ENCODE peak calls at places on chromosomes 13 and 19, in eight cellular contexts. One of them, this sample, is unnamed.
A peak's percentile ranks its signal among the peaks of the same experiment; 100 is the strongest.

GRCh38 chr19:56273563-56274117 is 1.1 kb downstream of the EDDM13 start:
- DNase-seq in tibial artery: no peak
- DNase-seq in esophagus squamous epithelium: no peak
- DNase-seq in pancreas: no peak
- DNase-seq in right lobe of liver: no peak
- DNase-seq in body of pancreas: no peak
- DNase-seq in endothelial cell of umbilical vein: peak; percentile 80
- DNase-seq in K562: no peak
- DNase-seq in this sample: no peak

GRCh38 chr13:107421951-107422350 is 793.4 kb downstream of the LIG4 start:
- DNase-seq in tibial artery: no peak
- DNase-seq in esophagus squamous epithelium: no peak
- DNase-seq in pancreas: no peak
- DNase-seq in right lobe of liver: no peak
- DNase-seq in body of pancreas: no peak
- DNase-seq in endothelial cell of umbilical vein: no peak
- DNase-seq in K562: no peak
- DNase-seq in this sample: no peak

GRCh38 chr19:33377586-33378475 is 4.3 kb downstream of the CEBPG start:
- DNase-seq in tibial artery: no peak
- DNase-seq in esophagus squamous epithelium: no peak
- DNase-seq in pancreas: no peak
- DNase-seq in right lobe of liver: no peak
- DNase-seq in body of pancreas: no peak
- DNase-seq in endothelial cell of umbilical vein: peak; percentile 56
- DNase-seq in K562: no peak
- DNase-seq in this sample: no peak

GRCh38 chr19:39499082-39499642 is 415 bp downstream of the DLL3 start:
- DNase-seq in tibial artery: no peak
- DNase-seq in esophagus squamous epithelium: no peak
- DNase-seq in pancreas: no peak
- DNase-seq in right lobe of liver: no peak
- DNase-seq in body of pancreas: no peak
- DNase-seq in endothelial cell of umbilical vein: no peak
- DNase-seq in K562: no peak
- DNase-seq in this sample: no peak

GRCh38 chr13:106569233-106570095 is 1.5 kb upstream of the ARGLU1 start:
- DNase-seq in tibial artery: no peak
- DNase-seq in esophagus squamous epithelium: no peak
- DNase-seq in pancreas: no peak
- DNase-seq in right lobe of liver: no peak
- DNase-seq in body of pancreas: no peak
- DNase-seq in endothelial cell of umbilical vein: no peak
- DNase-seq in K562: no peak
- DNase-seq in this sample: no peak

GRCh38 chr13:99442273-99442895 is 58.9 kb upstream of the TM9SF2 start:
- DNase-seq in tibial artery: no peak
- DNase-seq in esophagus squamous epithelium: no peak
- DNase-seq in pancreas: peak; percentile 59
- DNase-seq in right lobe of liver: no peak
- DNase-seq in body of pancreas: peak; percentile 44
- DNase-seq in endothelial cell of umbilical vein: peak; percentile 58
- DNase-seq in K562: peak; percentile 30
- DNase-seq in this sample: no peak

GRCh38 chr19:5254944-5255343 is 85.7 kb downstream of the PTPRS start:
- DNase-seq in tibial artery: no peak
- DNase-seq in esophagus squamous epithelium: no peak
- DNase-seq in pancreas: no peak
- DNase-seq in right lobe of liver: no peak
- DNase-seq in body of pancreas: no peak
- DNase-seq in endothelial cell of umbilical vein: no peak
- DNase-seq in K562: no peak
- DNase-seq in this sample: no peak

GRCh38 chr13:68748038-68748437 is 1359.6 kb upstream of the ATXN8OS start:
- DNase-seq in tibial artery: no peak
- DNase-seq in esophagus squamous epithelium: no peak
- DNase-seq in pancreas: no peak
- DNase-seq in right lobe of liver: no peak
- DNase-seq in body of pancreas: no peak
- DNase-seq in endothelial cell of umbilical vein: peak; percentile 20
- DNase-seq in K562: no peak
- DNase-seq in this sample: no peak

GRCh38 chr19:35828694-35829301 is 16.2 kb upstream of the PRODH2 start:
- DNase-seq in tibial artery: no peak
- DNase-seq in esophagus squamous epithelium: no peak
- DNase-seq in pancreas: peak; percentile 26
- DNase-seq in right lobe of liver: no peak
- DNase-seq in body of pancreas: peak; percentile 36
- DNase-seq in endothelial cell of umbilical vein: peak; percentile 45
- DNase-seq in K562: peak; percentile 76
- DNase-seq in this sample: no peak

GRCh38 chr19:34365463-34366401 is 736 bp downstream of the GPI start:
- DNase-seq in tibial artery: peak; percentile 74
- DNase-seq in esophagus squamous epithelium: no peak
- DNase-seq in pancreas: peak; percentile 41
- DNase-seq in right lobe of liver: peak; percentile 80
- DNase-seq in body of pancreas: peak; percentile 36
- DNase-seq in endothelial cell of umbilical vein: peak; percentile 40
- DNase-seq in K562: peak; percentile 63
- DNase-seq in this sample: peak; percentile 45

GRCh38 chr19:38310986-38311385 is 4.8 kb downstream of the YIF1B start:
- DNase-seq in tibial artery: no peak
- DNase-seq in esophagus squamous epithelium: no peak
- DNase-seq in pancreas: no peak
- DNase-seq in right lobe of liver: no peak
- DNase-seq in body of pancreas: no peak
- DNase-seq in endothelial cell of umbilical vein: no peak
- DNase-seq in K562: no peak
- DNase-seq in this sample: no peak

GRCh38 chr19:50433201-50434180 is 799 bp downstream of the MYBPC2 start:
- DNase-seq in tibial artery: no peak
- DNase-seq in esophagus squamous epithelium: no peak
- DNase-seq in pancreas: no peak
- DNase-seq in right lobe of liver: no peak
- DNase-seq in body of pancreas: no peak
- DNase-seq in endothelial cell of umbilical vein: no peak
- DNase-seq in K562: no peak
- DNase-seq in this sample: no peak

GRCh38 chr19:39969681-39970423 is 1.1 kb upstream of the PSMC4 start:
- DNase-seq in tibial artery: no peak
- DNase-seq in esophagus squamous epithelium: no peak
- DNase-seq in pancreas: no peak
- DNase-seq in right lobe of liver: no peak
- DNase-seq in body of pancreas: no peak
- DNase-seq in endothelial cell of umbilical vein: no peak
- DNase-seq in K562: no peak
- DNase-seq in this sample: no peak

GRCh38 chr19:52993342-52994178 is 20.2 kb upstream of the ERVV-1 start:
- DNase-seq in tibial artery: peak; percentile 89
- DNase-seq in esophagus squamous epithelium: no peak
- DNase-seq in pancreas: peak; percentile 65
- DNase-seq in right lobe of liver: peak; percentile 60
- DNase-seq in body of pancreas: peak; percentile 77
- DNase-seq in endothelial cell of umbilical vein: peak; percentile 76
- DNase-seq in K562: peak; percentile 89
- DNase-seq in this sample: peak; percentile 78

GRCh38 chr19:49340069-49340864 is 5.1 kb downstream of the CD37 start:
- DNase-seq in tibial artery: peak; percentile 97
- DNase-seq in esophagus squamous epithelium: no peak
- DNase-seq in pancreas: peak; percentile 94
- DNase-seq in right lobe of liver: peak; percentile 89
- DNase-seq in body of pancreas: peak; percentile 90
- DNase-seq in endothelial cell of umbilical vein: peak; percentile 56
- DNase-seq in K562: peak; percentile 85
- DNase-seq in this sample: peak; percentile 75

GRCh38 chr19:19647037-19647835 is 3.8 kb upstream of the GMIP start:
- DNase-seq in tibial artery: no peak
- DNase-seq in esophagus squamous epithelium: no peak
- DNase-seq in pancreas: no peak
- DNase-seq in right lobe of liver: no peak
- DNase-seq in body of pancreas: no peak
- DNase-seq in endothelial cell of umbilical vein: no peak
- DNase-seq in K562: no peak
- DNase-seq in this sample: no peak

GRCh38 chr13:39461685-39462266 is 141.2 kb downstream of the LHFPL6 start:
- DNase-seq in tibial artery: no peak
- DNase-seq in esophagus squamous epithelium: no peak
- DNase-seq in pancreas: no peak
- DNase-seq in right lobe of liver: no peak
- DNase-seq in body of pancreas: no peak
- DNase-seq in endothelial cell of umbilical vein: no peak
- DNase-seq in K562: no peak
- DNase-seq in this sample: no peak

GRCh38 chr13:29423050-29423449 is 172.4 kb downstream of the SLC7A1 start:
- DNase-seq in tibial artery: no peak
- DNase-seq in esophagus squamous epithelium: no peak
- DNase-seq in pancreas: no peak
- DNase-seq in right lobe of liver: no peak
- DNase-seq in body of pancreas: no peak
- DNase-seq in endothelial cell of umbilical vein: no peak
- DNase-seq in K562: no peak
- DNase-seq in this sample: no peak

GRCh38 chr19:30625947-30626346 is 253.8 kb downstream of the ZNF536 start:
- DNase-seq in tibial artery: no peak
- DNase-seq in esophagus squamous epithelium: no peak
- DNase-seq in pancreas: no peak
- DNase-seq in right lobe of liver: no peak
- DNase-seq in body of pancreas: no peak
- DNase-seq in endothelial cell of umbilical vein: no peak
- DNase-seq in K562: no peak
- DNase-seq in this sample: no peak

GRCh38 chr19:30791116-30791515 is 418.9 kb downstream of the ZNF536 start:
- DNase-seq in tibial artery: no peak
- DNase-seq in esophagus squamous epithelium: no peak
- DNase-seq in pancreas: no peak
- DNase-seq in right lobe of liver: no peak
- DNase-seq in body of pancreas: no peak
- DNase-seq in endothelial cell of umbilical vein: no peak
- DNase-seq in K562: no peak
- DNase-seq in this sample: peak; percentile 20

GRCh38 chr13:90430127-90430526 is 917.4 kb upstream of the MIR17HG start:
- DNase-seq in tibial artery: no peak
- DNase-seq in esophagus squamous epithelium: no peak
- DNase-seq in pancreas: no peak
- DNase-seq in right lobe of liver: no peak
- DNase-seq in body of pancreas: no peak
- DNase-seq in endothelial cell of umbilical vein: no peak
- DNase-seq in K562: no peak
- DNase-seq in this sample: no peak

DNA sequence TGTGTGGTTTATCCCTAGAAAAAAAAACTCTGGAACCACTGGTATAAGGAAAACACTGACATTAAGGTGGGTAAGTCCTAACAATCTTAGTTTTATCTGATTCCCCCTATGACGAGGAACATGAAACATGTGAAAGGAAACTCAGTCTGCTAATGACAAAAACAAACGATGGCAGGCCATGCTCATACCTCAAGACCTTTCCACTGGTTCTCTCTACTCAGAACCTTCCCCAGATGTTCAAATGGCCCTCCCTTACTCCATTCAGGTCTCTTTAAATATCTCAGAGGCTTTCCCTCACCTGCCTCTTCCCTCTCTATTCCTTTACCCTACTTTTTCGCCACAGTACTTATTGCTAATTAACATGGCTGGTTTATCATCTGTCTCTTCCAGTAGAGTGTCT is 1.6 kb downstream of the TUBGCP3 start:
- DNase-seq in tibial artery: no peak
- DNase-seq in esophagus squamous epithelium: no peak
- DNase-seq in pancreas: no peak
- DNase-seq in right lobe of liver: no peak
- DNase-seq in body of pancreas: no peak
- DNase-seq in endothelial cell of umbilical vein: no peak
- DNase-seq in K562: no peak
- DNase-seq in this sample: no peak
- H3K27ac ChIP-seq in tibial artery: peak overlapping the region; percentile 88
- H3K27ac ChIP-seq in esophagus squamous epithelium: peak overlapping the region; percentile 99
- H3K27ac ChIP-seq in pancreas: no peak overlapping the region
- H3K27ac ChIP-seq in right lobe of liver: no peak overlapping the region
- H3K27ac ChIP-seq in body of pancreas: peak overlapping the region; percentile 4
- H3K27ac ChIP-seq in endothelial cell of umbilical vein: no peak overlapping the region
- H3K27ac ChIP-seq in K562: peak overlapping the region; percentile 98
- H3K27ac ChIP-seq in this sample: no peak overlapping the region

DNA sequence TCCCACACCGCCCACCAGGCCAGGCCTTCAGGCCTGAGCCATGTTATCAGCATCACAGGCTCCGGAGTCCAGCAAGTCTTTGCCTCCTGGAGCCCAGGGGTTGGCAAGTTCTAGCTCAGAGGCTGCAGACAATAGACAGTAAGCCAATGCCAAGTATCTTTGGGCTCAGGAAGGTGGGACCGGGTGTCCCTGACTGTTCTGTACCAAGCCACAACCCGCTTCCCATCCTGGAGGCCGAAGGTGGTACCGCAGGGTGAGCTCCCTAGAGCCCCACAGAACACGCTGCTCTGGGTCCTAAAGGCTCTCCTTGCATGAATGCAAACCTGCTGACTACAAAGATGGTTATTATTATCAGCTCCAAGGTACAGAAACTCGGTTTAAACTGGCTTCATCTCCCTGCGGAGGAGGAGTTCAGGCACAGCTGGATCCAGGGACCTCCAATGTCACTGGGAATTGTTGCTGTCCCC is 5.5 kb upstream of the FSTL3 start:
- DNase-seq in tibial artery: no peak
- DNase-seq in esophagus squamous epithelium: no peak
- DNase-seq in pancreas: no peak
- DNase-seq in right lobe of liver: no peak
- DNase-seq in body of pancreas: no peak
- DNase-seq in endothelial cell of umbilical vein: no peak
- DNase-seq in K562: no peak
- DNase-seq in this sample: no peak
- TF ChIP-seq CTCF in tibial artery: no peak
- TF ChIP-seq CTCF in esophagus squamous epithelium: no peak
- TF ChIP-seq CTCF in pancreas: no peak
- TF ChIP-seq CTCF in right lobe of liver: no peak
- TF ChIP-seq CTCF in body of pancreas: no peak
- TF ChIP-seq CTCF in endothelial cell of umbilical vein: no peak
- TF ChIP-seq CTCF in K562: no peak
- TF ChIP-seq CTCF in this sample: no peak

GRCh38 chr19:28063702-28064101 is 1149.2 kb downstream of the UQCRFS1 start:
- DNase-seq in tibial artery: no peak
- DNase-seq in esophagus squamous epithelium: no peak
- DNase-seq in pancreas: no peak
- DNase-seq in right lobe of liver: no peak
- DNase-seq in body of pancreas: no peak
- DNase-seq in endothelial cell of umbilical vein: no peak
- DNase-seq in K562: no peak
- DNase-seq in this sample: peak; percentile 23
- H3K9me3 ChIP-seq in tibial artery: peaks cover 6% of the 10 kb centered on the region
- H3K9me3 ChIP-seq in esophagus squamous epithelium: peaks cover 7% of the 10 kb centered on the region
- H3K9me3 ChIP-seq in pancreas: no peaks in the 10 kb centered on the region
- H3K9me3 ChIP-seq in right lobe of liver: no peaks in the 10 kb centered on the region
- H3K9me3 ChIP-seq in body of pancreas: no peaks in the 10 kb centered on the region
- H3K9me3 ChIP-seq in endothelial cell of umbilical vein: peaks cover 7% of the 10 kb centered on the region
- H3K9me3 ChIP-seq in K562: no peaks in the 10 kb centered on the region
- H3K9me3 ChIP-seq in this sample: peaks cover 21% of the 10 kb centered on the region

GRCh38 chr13:25180450-25180794 is 8.3 kb upstream of the AMER2 start:
- DNase-seq in tibial artery: no peak
- DNase-seq in esophagus squamous epithelium: no peak
- DNase-seq in pancreas: no peak
- DNase-seq in right lobe of liver: no peak
- DNase-seq in body of pancreas: no peak
- DNase-seq in endothelial cell of umbilical vein: no peak
- DNase-seq in K562: no peak
- DNase-seq in this sample: no peak
- H3K27ac ChIP-seq in tibial artery: no peak overlapping the region
- H3K27ac ChIP-seq in esophagus squamous epithelium: no peak overlapping the region
- H3K27ac ChIP-seq in pancreas: no peak overlapping the region
- H3K27ac ChIP-seq in right lobe of liver: no peak overlapping the region
- H3K27ac ChIP-seq in body of pancreas: no peak overlapping the region
- H3K27ac ChIP-seq in endothelial cell of umbilical vein: no peak overlapping the region
- H3K27ac ChIP-seq in K562: no peak overlapping the region
- H3K27ac ChIP-seq in this sample: no peak overlapping the region